ENCODE peak calls at places on chromosomes 13 and 19, in seven cellular contexts. Y, P, M, F, J, T and Z are unnamed samples.

GRCh38 chr19:19475845-19476828 is 39.2 kb downstream of the TSSK6 start:
- DNase-seq in Y (no peak), P (peak), T (no peak), M (no peak), F (no peak), J (no peak), Z (no peak)

GRCh38 chr13:110911880-110912279 is 3.0 kb downstream of the ANKRD10 start:
- DNase-seq in Y (no peak), P (no peak), T (no peak), J (no peak), M (no peak), F (peak), Z (no peak)

GRCh38 chr19:4379383-4380253 is 20.7 kb downstream of the SH3GL1 start:
- DNase-seq in P (no peak), T (peak), Y (no peak), J (peak), F (peak), M (no peak), Z (no peak)

GRCh38 chr13:102913924-102914628 is 68.2 kb downstream of the ERCC5 start:
- DNase-seq in M (no peak), F (peak), Y (no peak), P (no peak), J (no peak), T (peak), Z (no peak)

GRCh38 chr13:20487927-20488326 is 37.7 kb downstream of the CRYL1 start:
- DNase-seq in T (peak), F (no peak), P (no peak), Y (no peak), J (no peak), M (no peak), Z (no peak)

GRCh38 chr19:6719992-6720368 is 470 bp downstream of the C3 start:
- DNase-seq in F (no peak), P (no peak), T (no peak), M (no peak), Y (no peak), J (no peak), Z (no peak)

GRCh38 chr13:27044837-27045570 is 126.6 kb downstream of the USP12 start:
- DNase-seq in J (no peak), P (no peak), Y (peak), T (no peak), M (no peak), F (no peak), Z (peak)

GRCh38 chr13:41955605-41956004 is 5.3 kb downstream of the VWA8 start:
- DNase-seq in P (no peak), M (no peak), F (no peak), J (no peak), Y (no peak), T (no peak), Z (no peak)

GRCh38 chr19:11130824-11131455 is 24.6 kb downstream of the SPC24 start:
- DNase-seq in F (peak), Y (peak), M (peak), P (peak), J (peak), T (peak), Z (no peak)

GRCh38 chr13:105389373-105389772 is 1146.1 kb downstream of the EFNB2 start:
- DNase-seq in M (no peak), T (no peak), P (no peak), J (no peak), F (no peak), Y (no peak), Z (no peak)

GRCh38 chr19:6103217-6103644 is 7.1 kb downstream of the RFX2 start:
- DNase-seq in T (peak), P (no peak), M (no peak), Y (no peak), J (peak), F (peak), Z (no peak)

GRCh38 chr13:34208326-34208725 is 390.4 kb downstream of the RFC3 start:
- DNase-seq in P (no peak), M (no peak), T (peak), Y (no peak), J (no peak), F (peak), Z (no peak)

GRCh38 chr19:28164214-28164613 is 1048.7 kb downstream of the UQCRFS1 start:
- DNase-seq in T (no peak), Y (no peak), M (no peak), P (peak), F (no peak), J (no peak), Z (no peak)

GRCh38 chr19:45668342-45668871 is 386 bp downstream of the GIPR start:
- DNase-seq in M (no peak), P (no peak), T (no peak), F (no peak), Y (peak), J (no peak), Z (no peak)

GRCh38 chr19:14141041-14141440 is 4.7 kb upstream of the ASF1B start:
- DNase-seq in M (no peak), F (no peak), P (no peak), Y (no peak), J (no peak), T (no peak), Z (no peak)

GRCh38 chr19:58555920-58556632 is 1.2 kb upstream of the CHMP2A start:
- DNase-seq in Y (no peak), P (no peak), J (peak), T (no peak), F (no peak), M (no peak), Z (no peak)

GRCh38 chr13:44374348-44374712 is 706 bp downstream of the SERP2 start:
- DNase-seq in F (no peak), Y (no peak), M (no peak), P (no peak), J (no peak), T (no peak), Z (no peak)

GRCh38 chr13:46171739-46172138 is 10.2 kb downstream of the LCP1 start:
- DNase-seq in T (no peak), J (no peak), Y (no peak), M (no peak), P (no peak), F (no peak), Z (no peak)

GRCh38 chr13:62626771-62627170 is 1211.1 kb upstream of the PCDH20 start:
- DNase-seq in T (no peak), Y (no peak), F (no peak), P (no peak), J (no peak), M (no peak), Z (no peak)

GRCh38 chr13:28579334-28579733 is 79.6 kb upstream of the POMP start:
- DNase-seq in T (no peak), M (no peak), Y (no peak), J (no peak), F (no peak), P (no peak), Z (no peak)

GRCh38 chr19:33722456-33723239 is 74.0 kb upstream of the KCTD15 start:
- DNase-seq in Y (no peak), J (no peak), F (no peak), T (no peak), M (no peak), P (peak), Z (no peak)

GRCh38 chr19:33720155-33720493 is 76.5 kb upstream of the KCTD15 start:
- DNase-seq in Y (no peak), F (no peak), M (no peak), P (no peak), T (no peak), J (no peak), Z (no peak)

GRCh38 chr19:33719366-33720154 is 77.1 kb upstream of the KCTD15 start:
- DNase-seq in J (no peak), Y (no peak), M (peak), T (no peak), F (no peak), P (peak), Z (no peak)

GRCh38 chr19:33721735-33722297 is 74.9 kb upstream of the KCTD15 start:
- DNase-seq in F (no peak), Y (no peak), M (no peak), J (no peak), P (no peak), T (no peak), Z (no peak)

GRCh38 chr19:33720691-33721682 is 75.7 kb upstream of the KCTD15 start:
- DNase-seq in F (no peak), P (no peak), T (no peak), M (peak), J (no peak), Y (no peak), Z (no peak)
- TF ChIP-seq CTCF in F (no peak), P (no peak), T (no peak), M (no peak), J (no peak), Y (no peak), Z (no peak)

GRCh38 chr19:2578911-2579677 is 103.2 kb downstream of the GADD45B start:
- DNase-seq in Y (peak), T (peak), J (peak), M (peak), P (peak), F (peak), Z (no peak)
- H3K4me3 ChIP-seq in Y (peak), T (peak), J (peak), M (peak), P (peak), F (peak), Z (no peak)

DNA sequence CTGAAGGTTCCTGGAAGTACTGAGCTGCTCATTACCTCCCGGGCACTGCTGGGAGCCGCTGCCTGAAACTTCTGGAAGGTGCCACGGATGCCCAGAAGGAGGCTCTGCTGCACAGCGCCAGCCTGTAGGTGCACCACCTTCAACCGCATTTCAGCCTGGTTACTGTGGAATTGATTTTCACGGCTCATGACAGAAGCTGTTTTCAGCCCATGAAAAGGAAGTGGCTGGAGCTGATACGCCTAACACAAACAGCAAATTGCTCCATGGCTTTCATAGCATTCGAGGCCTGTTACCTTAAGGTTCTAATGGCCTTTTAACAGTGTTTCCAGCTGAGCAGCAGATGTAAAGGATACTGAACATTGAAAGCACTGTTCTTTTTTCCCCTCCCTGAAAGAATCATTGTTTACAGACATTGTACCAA is 22.0 kb downstream of the GPC6 start:
- DNase-seq in Y (no peak), F (peak), M (no peak), P (peak), J (no peak), T (no peak), Z (no peak)
- TF ChIP-seq CTCF in Y (no peak), F (no peak), M (no peak), P (peak), J (no peak), T (no peak), Z (no peak)

GRCh38 chr19:781800-782194 is 15.5 kb upstream of the PTBP1 start:
- DNase-seq in J (no peak), M (no peak), Y (no peak), P (no peak), T (no peak), F (no peak), Z (no peak)
- H3K4me3 ChIP-seq in J (no peak), M (no peak), Y (no peak), P (no peak), T (no peak), F (no peak), Z (no peak)

GRCh38 chr19:39843919-39844793 is 2.0 kb downstream of the FBL start:
- DNase-seq in J (peak), P (peak), M (no peak), T (peak), Y (no peak), F (peak), Z (peak)
- TF ChIP-seq CTCF in J (peak), P (peak), M (peak), T (peak), Y (peak), F (peak), Z (peak)

GRCh38 chr19:40465025-40465780 is at the start of gene BLVRB:
- DNase-seq in J (no peak), M (no peak), P (no peak), Y (no peak), T (peak), F (peak), Z (no peak)

GRCh38 chr19:40465781-40466218 is 255 bp upstream of the BLVRB start:
- DNase-seq in T (peak), M (peak), F (peak), P (peak), J (peak), Y (peak), Z (peak)

GRCh38 chr19:40466219-40467006 is at the start of gene SPTBN4:
- DNase-seq in Y (peak), T (no peak), M (no peak), J (peak), F (no peak), P (no peak), Z (no peak)

GRCh38 chr19:40461669-40462221 is 3.8 kb downstream of the BLVRB start:
- DNase-seq in M (peak), J (peak), F (no peak), P (no peak), T (no peak), Y (no peak), Z (no peak)

GRCh38 chr19:40464059-40465024 is 1.2 kb downstream of the BLVRB start:
- DNase-seq in P (peak), M (peak), Y (peak), F (peak), T (peak), J (peak), Z (no peak)
- H3K4me3 ChIP-seq in P (no peak), M (peak), Y (no peak), F (peak), T (peak), J (peak), Z (peak)